ENCODE peak calls at places on chromosome 12, in four cellular contexts. E is endodermal cell, P is BE2C, J is SW480. V is an unnamed sample.

GRCh38 chr12:58519839-58520238 is 400.5 kb downstream of the LRIG3 start:
- DNase-seq in J (no peak), P (no peak), E (no peak), V (no peak)

GRCh38 chr12:124740691-124741137 is 123.0 kb downstream of the SCARB1 start:
- DNase-seq in P (peak), E (peak), J (peak), V (no peak)

GRCh38 chr12:31257784-31258183 is 68.2 kb downstream of the SINHCAF start:
- DNase-seq in J (no peak), E (peak), P (no peak), V (no peak)

GRCh38 chr12:51729331-51729730 is 119.2 kb downstream of the FIGNL2 start:
- DNase-seq in J (no peak), P (no peak), E (no peak), V (no peak)

GRCh38 chr12:40819427-40820108 is 127.3 kb downstream of the CNTN1 start:
- DNase-seq in E (peak), P (peak), J (no peak), V (peak)

GRCh38 chr12:22874151-22874550 is 249.2 kb downstream of the ETNK1 start:
- DNase-seq in J (no peak), P (no peak), E (no peak), V (no peak)

GRCh38 chr12:93888964-93889363 is 211.8 kb downstream of the CRADD start:
- DNase-seq in E (no peak), P (no peak), J (no peak), V (no peak)

GRCh38 chr12:101690544-101691118 is 6.8 kb upstream of the CHPT1 start:
- DNase-seq in E (no peak), J (no peak), P (no peak), V (no peak)

GRCh38 chr12:124477109-124477915 is 90.1 kb downstream of the NCOR2 start:
- DNase-seq in P (no peak), J (no peak), E (no peak), V (no peak)

GRCh38 chr12:100151769-100152168 is 9.1 kb upstream of the BLTP3B start:
- DNase-seq in E (peak), P (no peak), J (no peak), V (no peak)

GRCh38 chr12:127383281-127383680 is 883.7 kb upstream of the TMEM132C start:
- DNase-seq in J (peak), P (no peak), E (no peak), V (no peak)

GRCh38 chr12:67650127-67650495 is 1.6 kb downstream of the DYRK2 start:
- DNase-seq in P (no peak), J (peak), E (no peak), V (no peak)

GRCh38 chr12:66804555-66804954 is 125.7 kb upstream of the GRIP1 start:
- DNase-seq in J (no peak), E (no peak), P (no peak), V (peak)

GRCh38 chr12:90808568-90808967 is 146.4 kb downstream of the CCER1 start:
- DNase-seq in J (no peak), P (no peak), E (no peak), V (no peak)

GRCh38 chr12:75571651-75572050 is 60.2 kb upstream of the KRR1 start:
- DNase-seq in E (no peak), P (no peak), J (peak), V (no peak)

GRCh38 chr12:53161119-53161911 is 19.2 kb upstream of the ZNF740 start:
- DNase-seq in J (no peak), P (no peak), E (no peak), V (no peak)

GRCh38 chr12:6752181-6752930 is 585 bp downstream of the MLF2 start:
- DNase-seq in E (peak), P (peak), J (no peak), V (peak)

GRCh38 chr12:118206107-118206412 is 70.1 kb downstream of the PEBP1 start:
- DNase-seq in P (no peak), E (no peak), J (no peak), V (no peak)

GRCh38 chr12:20588057-20588456 is 107.1 kb upstream of the SLCO1C1 start:
- DNase-seq in E (no peak), J (no peak), P (peak), V (peak)

GRCh38 chr12:21276826-21277225 is 57.9 kb downstream of the SLCO1A2 start:
- DNase-seq in E (no peak), P (no peak), J (no peak), V (no peak)